ENCODE peak calls at places on chromosomes 13 and 19, in nine cellular contexts. Y is cardiac muscle cell; E is endodermal cell; U is AG04450; L is body of pancreas; J is CD4-positive, alpha-beta memory T cell; S is ovary; Q is heart left ventricle; P is aorta. I is an unnamed sample.

GRCh38 chr13:29743229-29743786 is 107.1 kb downstream of the UBL3 start:
- DNase-seq in S (no peak), P (no peak), E (peak; percentile 38), U (peak; percentile 43), Q (no peak), L (peak; percentile 16), J (no peak), Y (no peak), I (peak; percentile 30)

GRCh38 chr19:14519860-14520407 is 1.7 kb upstream of the DNAJB1 start:
- DNase-seq in Q (no peak), L (peak; percentile 40), J (no peak), Y (no peak), E (no peak), S (no peak), U (no peak), P (no peak), I (no peak)

GRCh38 chr19:13959962-13960862 is 7.9 kb downstream of the DCAF15 start:
- DNase-seq in S (no peak), U (no peak), P (peak; percentile 73), J (no peak), Q (no peak), E (peak; percentile 80), Y (no peak), L (no peak), I (no peak)

GRCh38 chr19:30228113-30228725 is 144.0 kb upstream of the ZNF536 start:
- DNase-seq in L (no peak), E (peak; percentile 64), Y (no peak), S (no peak), P (no peak), Q (no peak), U (no peak), J (no peak), I (no peak)

GRCh38 chr13:112608212-112608611 is 20.3 kb upstream of the TUBGCP3 start:
- DNase-seq in U (no peak), Y (no peak), P (no peak), Q (no peak), E (no peak), S (no peak), L (no peak), J (no peak), I (no peak)

GRCh38 chr13:49097374-49097773 is 121.7 kb downstream of the FNDC3A start:
- DNase-seq in U (peak; percentile 23), E (no peak), S (no peak), Y (no peak), Q (no peak), P (no peak), L (no peak), J (no peak), I (no peak)

GRCh38 chr19:11264452-11265176 is 2.3 kb upstream of the DOCK6 start:
- DNase-seq in S (no peak), E (peak; percentile 78), P (no peak), U (no peak), J (no peak), Y (no peak), L (peak; percentile 37), Q (peak; percentile 81), I (no peak)

GRCh38 chr13:100075700-100076587 is 12.9 kb upstream of the PCCA start:
- DNase-seq in U (no peak), S (no peak), Q (no peak), L (no peak), E (no peak), J (no peak), P (no peak), Y (no peak), I (no peak)

GRCh38 chr13:96020155-96020575 is 33.0 kb downstream of the UGGT2 start:
- DNase-seq in S (no peak), P (no peak), E (peak; percentile 80), U (peak; percentile 27), Y (peak; percentile 74), Q (no peak), L (peak; percentile 72), J (no peak), I (no peak)

GRCh38 chr13:113510871-113511270 is 20.4 kb upstream of the DCUN1D2 start:
- DNase-seq in J (no peak), U (no peak), L (no peak), E (no peak), P (no peak), Q (no peak), S (no peak), Y (no peak), I (no peak)

GRCh38 chr13:73065665-73066350 is 7.0 kb downstream of the KLF5 start:
- DNase-seq in J (no peak), Y (no peak), U (no peak), E (no peak), S (no peak), P (no peak), Q (no peak), L (peak; percentile 29), I (no peak)

GRCh38 chr13:80712026-80712425 is 371.1 kb upstream of the SPRY2 start:
- DNase-seq in Y (no peak), E (no peak), Q (no peak), U (no peak), S (no peak), P (no peak), J (no peak), L (no peak), I (no peak)

GRCh38 chr19:40342644-40343311 is 5.4 kb downstream of the C19orf47 start:
- DNase-seq in J (no peak), E (no peak), Y (no peak), P (no peak), L (no peak), S (no peak), Q (no peak), U (no peak), I (no peak)

GRCh38 chr19:40348125-40348913 is at the start of the genes C19orf47 and PLD3:
- DNase-seq in L (peak; percentile 100), Y (peak; percentile 100), Q (peak; percentile 100), P (peak; percentile 100), J (peak; percentile 99), S (peak; percentile 98), U (peak; percentile 99), E (peak; percentile 100), I (peak; percentile 99)

GRCh38 chr19:40348961-40349507 is 539 bp downstream of the PLD3 start:
- DNase-seq in J (no peak), U (no peak), S (no peak), E (peak; percentile 54), Y (no peak), L (peak; percentile 13), P (no peak), Q (no peak), I (peak; percentile 19)

GRCh38 chr19:40344422-40344821 is 3.8 kb downstream of the C19orf47 start:
- DNase-seq in P (no peak), U (no peak), E (no peak), J (no peak), Q (no peak), S (no peak), L (no peak), Y (no peak), I (no peak)

GRCh38 chr19:40347476-40348124 is 597 bp downstream of the C19orf47 start:
- DNase-seq in L (no peak), S (no peak), Y (no peak), Q (no peak), U (no peak), E (no peak), J (no peak), P (no peak), I (no peak)
- H3K27ac ChIP-seq in L (peak overlapping the region; percentile 68), S (peak overlapping the region; percentile 28), Y (no peak overlapping the region), Q (peak overlapping the region; percentile 87), U (no peak overlapping the region), E (no peak overlapping the region), J (peak overlapping the region; percentile 84), P (peak overlapping the region; percentile 49), I (peak overlapping the region; percentile 79)

GRCh38 chr19:18764591-18765051 is 26.5 kb downstream of the COMP start:
- DNase-seq in Y (no peak), U (no peak), S (no peak), E (no peak), P (no peak), J (peak; percentile 8), Q (no peak), L (no peak), I (no peak)

GRCh38 chr19:18761531-18762110 is 29.5 kb downstream of the COMP start:
- DNase-seq in Y (no peak), U (no peak), S (no peak), Q (no peak), E (no peak), L (no peak), J (no peak), P (no peak), I (no peak)

GRCh38 chr19:18765224-18765623 is 25.9 kb downstream of the COMP start:
- DNase-seq in S (no peak), Q (no peak), L (peak; percentile 64), E (no peak), P (no peak), U (no peak), Y (no peak), J (peak; percentile 16), I (no peak)

GRCh38 chr19:18762125-18763023 is 28.7 kb downstream of the COMP start:
- DNase-seq in E (no peak), Y (peak; percentile 31), J (no peak), S (peak; percentile 74), L (peak; percentile 100), Q (peak; percentile 70), P (no peak), U (no peak), I (peak; percentile 60)

DNA sequence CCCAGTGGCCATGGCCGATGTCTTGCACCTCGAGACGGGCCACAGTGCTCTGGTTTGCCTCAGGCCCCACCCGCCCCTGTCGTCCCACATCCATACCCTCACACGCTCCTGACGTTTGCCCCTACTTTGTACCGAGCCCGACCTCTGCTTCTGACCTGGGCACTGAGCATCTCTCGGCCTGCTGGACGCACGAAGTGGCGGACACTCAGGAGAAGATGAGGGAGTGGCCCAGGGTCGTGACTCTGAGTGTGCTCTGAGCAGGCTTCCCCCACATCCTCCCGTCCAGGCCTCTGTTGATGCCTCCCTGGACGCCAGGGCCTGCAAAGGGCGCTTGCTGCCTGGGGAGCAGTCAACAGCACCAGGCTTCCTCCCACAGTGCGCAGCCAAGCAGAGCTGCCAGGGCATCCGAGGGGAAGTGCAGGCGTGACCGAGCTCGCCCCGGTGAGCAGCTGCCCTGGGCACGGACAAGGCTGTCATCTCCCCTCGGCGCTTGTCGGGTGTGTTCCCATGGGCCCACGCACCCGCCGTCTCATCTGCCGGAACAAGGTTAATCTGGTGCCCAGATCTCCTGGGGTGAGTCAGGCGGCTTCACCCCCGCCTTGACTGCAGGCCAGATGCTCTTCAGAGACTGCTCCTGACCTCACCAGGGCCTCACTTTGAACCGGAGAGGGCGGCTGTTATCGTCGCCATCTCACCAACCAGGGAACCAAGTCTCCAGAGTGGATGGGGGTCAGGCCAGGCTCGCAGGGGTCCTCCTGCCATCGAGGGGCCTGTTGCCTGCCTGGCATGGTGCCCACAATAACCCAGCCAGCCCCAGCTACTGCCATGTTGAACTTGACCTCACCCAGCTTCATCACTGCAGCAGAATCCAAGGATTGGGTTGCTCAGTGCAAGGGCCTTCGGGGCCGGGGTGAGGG is 27.2 kb downstream of the COMP start:
- DNase-seq in P (no peak), J (peak; percentile 29), S (no peak), Q (no peak), U (no peak), L (no peak), Y (no peak), E (no peak), I (no peak)
- H3K27ac ChIP-seq in P (no peak overlapping the region), J (no peak overlapping the region), S (no peak overlapping the region), Q (no peak overlapping the region), U (no peak overlapping the region), L (peak overlapping the region; percentile 70), Y (no peak overlapping the region), E (no peak overlapping the region), I (no peak overlapping the region)

GRCh38 chr19:1849132-1849474 is 820 bp upstream of the REXO1 start:
- DNase-seq in L (no peak), S (no peak), J (no peak), U (no peak), Q (no peak), P (no peak), E (no peak), Y (no peak), I (no peak)
- H3K27ac ChIP-seq in L (peak overlapping the region; percentile 100), S (no peak overlapping the region), J (peak overlapping the region; percentile 93), U (no peak overlapping the region), Q (no peak overlapping the region), P (no peak overlapping the region), E (no peak overlapping the region), Y (no peak overlapping the region), I (no peak overlapping the region)

GRCh38 chr19:18254546-18255500 is 19.4 kb downstream of the IQCN start:
- DNase-seq in S (peak; percentile 33), J (no peak), Y (no peak), Q (no peak), P (no peak), U (no peak), L (peak; percentile 76), E (peak; percentile 68), I (no peak)
- H3K27ac ChIP-seq in S (no peak overlapping the region), J (no peak overlapping the region), Y (no peak overlapping the region), Q (no peak overlapping the region), P (no peak overlapping the region), U (no peak overlapping the region), L (no peak overlapping the region), E (no peak overlapping the region), I (peak overlapping the region; percentile 34)